ENCODE peak calls at places on chromosomes 7 and 10, in eight cellular contexts. G is endothelial cell, I is WTC11, Z is cardiac muscle cell, A is AG09309, E is prostate gland, Q is heart left ventricle, U is cardiac fibroblast. Y is an unnamed sample.

GRCh38 chr10:76432274-76433012 is 1001.0 kb downstream of the LRMDA start:
- DNase-seq in G (no peak), Z (peak; percentile 85), Q (peak; percentile 26), I (no peak), A (no peak), U (peak; percentile 81), E (no peak), Y (no peak)

GRCh38 chr7:56091591-56091990 is 1.2 kb downstream of the PHKG1 start:
- DNase-seq in Z (peak; percentile 8), I (no peak), G (no peak), Q (peak; percentile 72), E (peak; percentile 26), A (no peak), U (peak; percentile 75), Y (no peak)

GRCh38 chr7:42677751-42678231 is 234.1 kb downstream of the C7orf25 start:
- DNase-seq in A (peak; percentile 75), I (no peak), U (peak; percentile 90), G (no peak), Z (peak; percentile 92), Q (no peak), E (peak; percentile 6), Y (no peak)

GRCh38 chr10:75407716-75408511 is 6.3 kb upstream of the ZNF503 start:
- DNase-seq in E (peak; percentile 56), G (peak; percentile 65), Z (peak; percentile 56), U (no peak), I (peak; percentile 55), Q (peak; percentile 56), A (no peak), Y (no peak)

GRCh38 chr10:48442090-48442808 is 135.8 kb downstream of the MAPK8 start:
- DNase-seq in Z (no peak), U (no peak), A (no peak), Q (no peak), G (no peak), I (no peak), E (no peak), Y (peak; percentile 89)

GRCh38 chr10:121290674-121291073 is 307.6 kb downstream of the FGFR2 start:
- DNase-seq in Q (no peak), U (no peak), A (no peak), I (no peak), G (no peak), E (no peak), Z (no peak), Y (no peak)

GRCh38 chr10:11088709-11089108 is 71.0 kb downstream of the CELF2 start:
- DNase-seq in I (no peak), E (no peak), A (no peak), U (no peak), G (no peak), Q (no peak), Z (no peak), Y (no peak)

GRCh38 chr7:32761451-32762320 is 129.9 kb downstream of the KBTBD2 start:
- DNase-seq in I (peak; percentile 36), A (no peak), Z (peak; percentile 11), E (no peak), G (peak; percentile 40), U (no peak), Q (no peak), Y (no peak)

GRCh38 chr7:115363916-115364315 is 442.0 kb downstream of the MDFIC start:
- DNase-seq in Q (no peak), A (peak; percentile 41), E (no peak), U (no peak), I (no peak), Z (peak; percentile 3), G (no peak), Y (no peak)

GRCh38 chr10:72712136-72712535 is 20.2 kb downstream of the MCU start:
- DNase-seq in Z (peak; percentile 79), U (peak; percentile 70), Q (no peak), G (no peak), E (no peak), I (no peak), A (no peak), Y (no peak)

GRCh38 chr7:26694156-26694555 is 170.2 kb downstream of the SKAP2 start:
- DNase-seq in E (no peak), Q (no peak), U (no peak), A (no peak), I (no peak), G (no peak), Z (no peak), Y (no peak)

GRCh38 chr7:113806633-113807327 is 112.0 kb downstream of the PPP1R3A start:
- DNase-seq in E (no peak), U (no peak), Q (no peak), I (no peak), Z (no peak), A (no peak), G (no peak), Y (no peak)

GRCh38 chr10:77524300-77524711 is 113.3 kb downstream of the KCNMA1 start:
- DNase-seq in E (no peak), A (peak; percentile 83), Z (peak; percentile 73), G (no peak), Q (no peak), I (no peak), U (peak; percentile 77), Y (no peak)

GRCh38 chr7:132207211-132207610 is 369.1 kb downstream of the PLXNA4 start:
- DNase-seq in A (no peak), E (no peak), I (no peak), U (no peak), Q (peak; percentile 62), Z (no peak), G (no peak), Y (no peak)

GRCh38 chr7:2471022-2471329 is 5.2 kb downstream of the GRIFIN start:
- DNase-seq in U (peak; percentile 54), Q (no peak), Z (peak; percentile 52), E (no peak), G (no peak), I (no peak), A (no peak), Y (no peak)

GRCh38 chr7:1459930-1460756 is 873 bp upstream of the MICALL2 start:
- DNase-seq in U (peak; percentile 24), E (peak; percentile 33), Z (peak; percentile 16), I (no peak), A (no peak), G (no peak), Q (no peak), Y (no peak)

GRCh38 chr7:88455696-88456095 is 149.0 kb upstream of the STEAP4 start:
- DNase-seq in A (no peak), E (no peak), Q (no peak), U (no peak), I (no peak), G (no peak), Z (no peak), Y (no peak)

GRCh38 chr7:593324-594115 is 73.9 kb upstream of the PDGFA start:
- DNase-seq in G (no peak), Z (no peak), U (no peak), E (no peak), Q (peak; percentile 47), A (no peak), I (no peak), Y (no peak)

GRCh38 chr7:103613655-103614642 is 167.9 kb upstream of the SLC26A5 start:
- DNase-seq in Q (no peak), A (no peak), Z (peak; percentile 9), G (no peak), E (no peak), U (peak; percentile 4), I (no peak), Y (no peak)

GRCh38 chr7:24555184-24555583 is 18.1 kb upstream of the PALS2 start:
- DNase-seq in E (no peak), I (no peak), A (no peak), U (no peak), Z (no peak), Q (no peak), G (no peak), Y (no peak)
- TF ChIP-seq CTCF in E (no peak), I (no peak), A (no peak), U (no peak), Z (no peak), Q (no peak), G (no peak), Y (no peak)

GRCh38 chr7:117227091-117227490 is 95.8 kb downstream of the WNT2 start:
- DNase-seq in Q (no peak), A (no peak), Z (peak; percentile 70), E (no peak), U (peak; percentile 60), G (no peak), I (no peak), Y (no peak)

GRCh38 chr7:117229350-117229749 is 93.5 kb downstream of the WNT2 start:
- DNase-seq in U (peak; percentile 21), Q (no peak), A (no peak), Z (no peak), G (no peak), E (no peak), I (no peak), Y (no peak)

GRCh38 chr7:117225536-117225935 is 97.3 kb downstream of the WNT2 start:
- DNase-seq in Q (no peak), E (no peak), G (no peak), Z (no peak), A (no peak), U (no peak), I (no peak), Y (no peak)

GRCh38 chr7:117231047-117231359 is 91.9 kb downstream of the WNT2 start:
- DNase-seq in E (no peak), I (no peak), G (no peak), A (no peak), U (no peak), Z (no peak), Q (no peak), Y (no peak)

GRCh38 chr7:117230276-117231046 is 92.4 kb downstream of the WNT2 start:
- DNase-seq in G (no peak), E (no peak), I (no peak), Q (no peak), Z (peak; percentile 47), A (peak; percentile 97), U (peak; percentile 63), Y (no peak)
- TF ChIP-seq CTCF in G (no peak), E (no peak), I (no peak), Q (no peak), Z (no peak), A (no peak), U (no peak), Y (no peak)

DNA sequence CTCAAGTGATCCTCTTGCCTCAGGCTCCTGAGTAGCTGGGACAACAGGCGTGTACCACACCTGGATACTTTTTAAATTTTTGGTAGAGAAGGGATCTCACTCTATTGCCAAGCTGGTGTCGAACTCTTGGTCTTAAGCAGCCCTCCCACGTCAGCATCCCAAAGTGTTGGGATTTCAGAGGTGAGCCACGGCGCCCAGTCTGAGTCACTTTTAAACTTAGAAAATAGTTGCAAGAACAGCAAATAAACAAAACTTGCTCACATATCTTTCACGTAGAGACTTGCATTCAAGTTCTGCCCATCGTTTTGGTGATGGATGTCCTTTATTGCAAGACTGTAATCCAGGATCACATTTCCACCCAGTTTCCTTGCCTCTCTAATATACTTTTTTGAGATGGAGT is 16.6 kb downstream of the GTF2I start:
- DNase-seq in Z (no peak), E (no peak), Q (no peak), I (no peak), A (no peak), U (no peak), G (no peak), Y (no peak)
- TF ChIP-seq CTCF in Z (no peak), E (no peak), Q (no peak), I (no peak), A (no peak), U (no peak), G (no peak), Y (no peak)

GRCh38 chr7:12291870-12292269 is 80.8 kb downstream of the TMEM106B start:
- DNase-seq in E (no peak), Q (no peak), A (no peak), Z (no peak), U (peak; percentile 4), I (no peak), G (no peak), Y (no peak)
- TF ChIP-seq CTCF in E (no peak), Q (no peak), A (peak; percentile 31), Z (peak; percentile 24), U (peak; percentile 36), I (no peak), G (no peak), Y (no peak)

GRCh38 chr10:93380043-93380565 is 102.0 kb downstream of the MYOF start:
- DNase-seq in I (no peak), A (no peak), U (no peak), Z (no peak), Q (no peak), E (no peak), G (no peak), Y (no peak)
- TF ChIP-seq CTCF in I (no peak), A (no peak), U (no peak), Z (no peak), Q (no peak), E (no peak), G (no peak), Y (no peak)